ENCODE peak calls at places on chromosomes 2 and 18, in ten cellular contexts. G is upper lobe of left lung; S is BJ; P is M059J; Q is NCI-H460; L is activated naive CD8-positive, alpha-beta T cell treated with anti-CD3 and anti-CD28 coated beads for 36 hours; V is activated CD8-positive, alpha-beta T cell treated with anti-CD3 and anti-CD28 coated beads, Interleukin-2, amount 10 ng/mL, durations not matched to agents 7 days and 5 days; Y is T follicular helper cell; U is HT-29; A is T-helper 17 cell. F is an unnamed sample.

GRCh38 chr2:49798570-49798969 is 644.3 kb upstream of the FSHR start:
- DNase-seq in S (no peak), Y (no peak), V (no peak), Q (no peak), P (no peak), A (no peak), L (no peak), U (no peak), G (no peak), F (no peak)

GRCh38 chr2:130762031-130762909 is 6.9 kb downstream of the AMER3 start:
- DNase-seq in L (no peak), Q (no peak), V (no peak), A (no peak), G (no peak), Y (no peak), P (no peak), S (no peak), U (no peak), F (no peak)

GRCh38 chr2:11748861-11749645 is 2.6 kb downstream of the LPIN1 start:
- DNase-seq in S (no peak), V (no peak), Q (no peak), L (no peak), G (no peak), U (no peak), Y (no peak), P (no peak), A (no peak), F (no peak)

GRCh38 chr2:179596018-179596417 is 265.4 kb downstream of the ZNF385B start:
- DNase-seq in Y (no peak), P (peak; percentile 48), G (no peak), V (no peak), A (no peak), Q (no peak), U (no peak), S (no peak), L (no peak), F (no peak)

GRCh38 chr18:23862071-23862470 is 152.5 kb upstream of the TTC39C start:
- DNase-seq in G (no peak), P (peak; percentile 97), U (no peak), Y (no peak), Q (no peak), V (no peak), L (no peak), S (peak; percentile 95), A (no peak), F (no peak)

GRCh38 chr18:9474103-9474982 is 970 bp upstream of the RALBP1 start:
- DNase-seq in A (no peak), L (no peak), U (peak; percentile 51), V (no peak), G (no peak), Q (peak; percentile 55), S (peak; percentile 28), P (no peak), Y (no peak), F (peak; percentile 77)

GRCh38 chr2:234146087-234146826 is 95.8 kb downstream of the SPP2 start:
- DNase-seq in U (peak; percentile 5), L (no peak), S (peak; percentile 59), V (no peak), P (peak; percentile 98), Q (no peak), Y (no peak), G (no peak), A (no peak), F (no peak)

GRCh38 chr2:12202301-12202700 is 455.9 kb downstream of the LPIN1 start:
- DNase-seq in L (no peak), V (no peak), G (no peak), A (no peak), U (no peak), P (no peak), S (no peak), Q (no peak), Y (no peak), F (no peak)

GRCh38 chr18:44323125-44323524 is 357.6 kb upstream of the SETBP1 start:
- DNase-seq in V (no peak), Y (no peak), G (no peak), P (no peak), A (no peak), U (no peak), L (no peak), Q (no peak), S (no peak), F (no peak)

GRCh38 chr2:68741805-68742306 is 7.2 kb downstream of the ARHGAP25 start:
- DNase-seq in P (no peak), V (peak; percentile 19), G (no peak), L (no peak), A (no peak), S (no peak), Y (no peak), Q (no peak), U (no peak), F (no peak)

GRCh38 chr2:224025874-224026273 is 13.2 kb downstream of the SERPINE2 start:
- DNase-seq in A (no peak), L (peak; percentile 72), Y (peak; percentile 4), Q (no peak), P (peak; percentile 23), V (peak; percentile 88), U (no peak), S (no peak), G (peak; percentile 35), F (no peak)

GRCh38 chr2:218569661-218570500 is 1.2 kb downstream of the CNOT9 start:
- DNase-seq in S (no peak), U (peak; percentile 64), A (no peak), V (peak; percentile 31), Y (no peak), L (no peak), P (peak; percentile 68), G (peak; percentile 45), Q (peak; percentile 4), F (peak; percentile 14)

F was measured in NCI-H446.